ENCODE peak calls at places on chromosome 5, in four cellular contexts. One of them, this sample, is unnamed.

GRCh38 chr5:25033658-25034057 is 388.9 kb upstream of the CDH10 start:
- DNase-seq in IMR-90: no peak
- DNase-seq in tibial artery: no peak
- DNase-seq in cardiac muscle cell: no peak
- DNase-seq in this sample: no peak

GRCh38 chr5:76402251-76402879 is 720 bp upstream of the IQGAP2 start:
- DNase-seq in IMR-90: no peak
- DNase-seq in tibial artery: peak; percentile 36
- DNase-seq in cardiac muscle cell: peak; percentile 47
- DNase-seq in this sample: no peak

GRCh38 chr5:102718819-102719218 is 36.3 kb upstream of the PAM start:
- DNase-seq in IMR-90: no peak
- DNase-seq in tibial artery: no peak
- DNase-seq in cardiac muscle cell: no peak
- DNase-seq in this sample: peak; percentile 4

GRCh38 chr5:1668141-1668721 is 131.4 kb downstream of the MRPL36 start:
- DNase-seq in IMR-90: no peak
- DNase-seq in cardiac muscle cell: no peak
- DNase-seq in tibial artery: no peak
- DNase-seq in this sample: no peak

GRCh38 chr5:6066026-6066425 is 312.3 kb downstream of the MED10 start:
- DNase-seq in tibial artery: no peak
- DNase-seq in cardiac muscle cell: no peak
- DNase-seq in IMR-90: no peak
- DNase-seq in this sample: no peak

GRCh38 chr5:120405291-120405864 is 58.7 kb upstream of the PRR16 start:
- DNase-seq in cardiac muscle cell: no peak
- DNase-seq in IMR-90: peak; percentile 86
- DNase-seq in tibial artery: no peak
- DNase-seq in this sample: peak; percentile 75

GRCh38 chr5:170960567-170960966 is 98.7 kb downstream of the RANBP17 start:
- DNase-seq in IMR-90: peak; percentile 59
- DNase-seq in tibial artery: no peak
- DNase-seq in cardiac muscle cell: no peak
- DNase-seq in this sample: no peak

GRCh38 chr5:180291234-180291940 is 496 bp downstream of the MAPK9 start:
- DNase-seq in cardiac muscle cell: peak; percentile 39
- DNase-seq in IMR-90: no peak
- DNase-seq in tibial artery: no peak
- DNase-seq in this sample: no peak

GRCh38 chr5:10836991-10837390 is 76.0 kb upstream of the DAP start:
- DNase-seq in IMR-90: peak; percentile 83
- DNase-seq in cardiac muscle cell: no peak
- DNase-seq in tibial artery: no peak
- DNase-seq in this sample: no peak

GRCh38 chr5:56900858-56901578 is 8.4 kb upstream of the SETD9 start:
- DNase-seq in tibial artery: no peak
- DNase-seq in IMR-90: peak; percentile 38
- DNase-seq in cardiac muscle cell: peak; percentile 48
- DNase-seq in this sample: peak; percentile 5

GRCh38 chr5:34685485-34686197 is 29.5 kb downstream of the RAI14 start:
- DNase-seq in cardiac muscle cell: no peak
- DNase-seq in IMR-90: peak; percentile 79
- DNase-seq in tibial artery: no peak
- DNase-seq in this sample: peak; percentile 51

GRCh38 chr5:113502073-113502472 is 11.4 kb upstream of the YTHDC2 start:
- DNase-seq in tibial artery: no peak
- DNase-seq in cardiac muscle cell: no peak
- DNase-seq in IMR-90: no peak
- DNase-seq in this sample: no peak

GRCh38 chr5:91125916-91126315 is 257.2 kb downstream of the ARRDC3 start:
- DNase-seq in cardiac muscle cell: no peak
- DNase-seq in IMR-90: no peak
- DNase-seq in tibial artery: no peak
- DNase-seq in this sample: peak; percentile 24

GRCh38 chr5:133824661-133825254 is 143.7 kb downstream of the C5orf15 start:
- DNase-seq in tibial artery: no peak
- DNase-seq in cardiac muscle cell: no peak
- DNase-seq in IMR-90: no peak
- DNase-seq in this sample: no peak

GRCh38 chr5:60382761-60383160 is 317.2 kb downstream of the DEPDC1B start:
- DNase-seq in cardiac muscle cell: peak; percentile 11
- DNase-seq in IMR-90: peak; percentile 20
- DNase-seq in tibial artery: no peak
- DNase-seq in this sample: peak; percentile 26

GRCh38 chr5:30808996-30809395 is 384.5 kb upstream of the CDH6 start:
- DNase-seq in IMR-90: peak; percentile 46
- DNase-seq in cardiac muscle cell: peak; percentile 28
- DNase-seq in tibial artery: no peak
- DNase-seq in this sample: peak; percentile 40

GRCh38 chr5:33854733-33855151 is 37.0 kb downstream of the ADAMTS12 start:
- DNase-seq in IMR-90: peak; percentile 82
- DNase-seq in cardiac muscle cell: peak; percentile 52
- DNase-seq in tibial artery: no peak
- DNase-seq in this sample: peak; percentile 57

GRCh38 chr5:138611295-138612220 is 36.4 kb upstream of the HSPA9 start:
- DNase-seq in IMR-90: no peak
- DNase-seq in tibial artery: no peak
- DNase-seq in cardiac muscle cell: peak; percentile 64
- DNase-seq in this sample: no peak

GRCh38 chr5:142586552-142586951 is 99.3 kb downstream of the FGF1 start:
- DNase-seq in cardiac muscle cell: no peak
- DNase-seq in IMR-90: no peak
- DNase-seq in tibial artery: no peak
- DNase-seq in this sample: no peak

GRCh38 chr5:41788800-41789395 is 81.3 kb downstream of the OXCT1 start:
- DNase-seq in tibial artery: no peak
- DNase-seq in IMR-90: peak; percentile 74
- DNase-seq in cardiac muscle cell: no peak
- DNase-seq in this sample: peak; percentile 76

GRCh38 chr5:149632311-149633251 is 51.3 kb downstream of the ARHGEF37 start:
- DNase-seq in tibial artery: no peak
- DNase-seq in IMR-90: peak; percentile 93
- DNase-seq in cardiac muscle cell: peak; percentile 71
- DNase-seq in this sample: peak; percentile 34

GRCh38 chr5:34791761-34792244 is 47.2 kb upstream of the TTC23L start:
- DNase-seq in IMR-90: peak; percentile 81
- DNase-seq in cardiac muscle cell: no peak
- DNase-seq in tibial artery: no peak
- DNase-seq in this sample: no peak

GRCh38 chr5:55923177-55923872 is 71.4 kb downstream of the IL6ST start:
- DNase-seq in IMR-90: no peak
- DNase-seq in tibial artery: no peak
- DNase-seq in cardiac muscle cell: no peak
- DNase-seq in this sample: no peak

GRCh38 chr5:71887680-71888079 is 168.6 kb downstream of the CARTPT start:
- DNase-seq in tibial artery: no peak
- DNase-seq in IMR-90: peak; percentile 94
- DNase-seq in cardiac muscle cell: peak; percentile 49
- DNase-seq in this sample: peak; percentile 57

GRCh38 chr5:160310140-160310909 is 2.0 kb downstream of the CCNJL start:
- DNase-seq in tibial artery: no peak
- DNase-seq in cardiac muscle cell: no peak
- DNase-seq in IMR-90: no peak
- DNase-seq in this sample: no peak